ENCODE peak calls at places on chromosomes 4 and X, in five cellular contexts. Q is hepatocyte, C is heart left ventricle, H is right atrium auricular region, E is GM23338. M is an unnamed sample. For H3K4me1, the result is how much of the 10 kb centered on the place peaks cover.

GRCh38 chrX:47316276-47317025 is 53.9 kb upstream of the ZNF157 start:
- DNase-seq in H (no peak), C (no peak), Q (no peak), E (peak), M (peak)

GRCh38 chr4:124903995-124904722 is 191.6 kb upstream of the ANKRD50 start:
- DNase-seq in C (peak), Q (peak), H (no peak), E (peak), M (peak)

GRCh38 chrX:24498181-24498580 is 33.1 kb downstream of the PDK3 start:
- DNase-seq in C (no peak), H (no peak), Q (peak), E (peak), M (peak)

GRCh38 chr4:7043521-7044414 is 596 bp downstream of the TADA2B start:
- DNase-seq in C (peak), E (peak), Q (peak), H (no peak), M (peak)

GRCh38 chr4:100124715-100125114 is 65.6 kb downstream of the DDIT4L start:
- DNase-seq in Q (no peak), C (no peak), E (no peak), H (no peak), M (no peak)

GRCh38 chr4:163161536-163162205 is 5.0 kb downstream of the NAF1 start:
- DNase-seq in Q (no peak), C (no peak), H (no peak), E (no peak), M (no peak)

GRCh38 chrX:102085706-102086105 is 39.8 kb upstream of the TCEAL2 start:
- DNase-seq in C (no peak), H (no peak), E (peak), Q (no peak), M (peak)

GRCh38 chr4:90215286-90215685 is 88.1 kb downstream of the CCSER1 start:
- DNase-seq in E (no peak), Q (peak), H (no peak), C (no peak), M (no peak)

GRCh38 chrX:10140264-10140663 is 16.5 kb upstream of the CLCN4 start:
- DNase-seq in C (no peak), E (no peak), H (no peak), Q (no peak), M (no peak)

GRCh38 chr4:88757067-88757466 is 59.4 kb upstream of the NAP1L5 start:
- DNase-seq in C (no peak), E (no peak), Q (no peak), H (no peak), M (no peak)

GRCh38 chr4:69025191-69025998 is 70.9 kb upstream of the UGT2B7 start:
- DNase-seq in E (peak), H (no peak), C (no peak), Q (peak), M (peak)

GRCh38 chrX:14964500-14964899 is 91.3 kb downstream of the MOSPD2 start:
- DNase-seq in H (no peak), Q (no peak), E (no peak), C (no peak), M (peak)

GRCh38 chrX:14963447-14964236 is 90.4 kb downstream of the MOSPD2 start:
- DNase-seq in Q (no peak), E (no peak), H (no peak), C (no peak), M (peak)
- TF ChIP-seq CTCF in Q (no peak), E (no peak), H (no peak), C (no peak), M (no peak)

GRCh38 chr4:8370835-8371234 is 69.7 kb downstream of the ACOX3 start:
- DNase-seq in C (peak), Q (no peak), H (no peak), E (no peak), M (no peak)
- H3K4me1 ChIP-seq in C (under half), Q (under half), H (under half), E (under half), M (under half)

GRCh38 chr4:48332661-48333060 is 8.7 kb upstream of the SLAIN2 start:
- DNase-seq in H (no peak), Q (no peak), E (no peak), C (no peak), M (no peak)
- H3K27ac ChIP-seq in H (no peak), Q (peak), E (no peak), C (no peak), M (no peak)

GRCh38 chr4:165355900-165356300 is 22.9 kb upstream of the CPE start:
- DNase-seq in E (peak), Q (peak), H (no peak), C (no peak), M (peak)
- TF ChIP-seq CTCF in E (peak), Q (peak), H (peak), C (peak), M (peak)